ENCODE peak calls at places on chromosomes 6 and 20, in four cellular contexts. E is stomach; H is stimulated activated effector memory CD8-positive, alpha-beta T cell treated with anti-CD3 and anti-CD28 coated beads, Interleukin-12 subunit alpha, Interleukin-12 subunit beta, amount 100 ng/mL, for 72 hours; Z is HEK293T. W is an unnamed sample.

GRCh38 chr6:32152414-32153251 is 894 bp upstream of the PRRT1 start:
- DNase-seq in E (peak; percentile 28), H (no peak), Z (peak; percentile 35), W (no peak)

GRCh38 chr6:163538331-163538730 is 123.8 kb downstream of the QKI start:
- DNase-seq in E (no peak), H (no peak), Z (no peak), W (no peak)

GRCh38 chr6:88989215-88989614 is 25.8 kb upstream of the RNGTT start:
- DNase-seq in E (no peak), H (no peak), Z (no peak), W (no peak)

GRCh38 chr6:111423960-111424846 is 58.8 kb downstream of the REV3L start:
- DNase-seq in E (peak; percentile 64), H (no peak), Z (peak; percentile 15), W (no peak)

GRCh38 chr20:41003143-41003932 is 25.3 kb upstream of the TOP1 start:
- DNase-seq in E (peak; percentile 74), H (peak; percentile 88), Z (no peak), W (no peak)

GRCh38 chr6:106886922-106887797 is 87.4 kb downstream of the CD24 start:
- DNase-seq in E (no peak), H (no peak), Z (no peak), W (no peak)

GRCh38 chr6:31874084-31874670 is 4.6 kb downstream of the SLC44A4 start:
- DNase-seq in E (no peak), H (no peak), Z (no peak), W (no peak)

GRCh38 chr6:39445667-39446066 is 123.2 kb upstream of the KCNK16 start:
- DNase-seq in E (no peak), H (peak; percentile 10), Z (no peak), W (no peak)

GRCh38 chr6:148831064-148831463 is 84.2 kb downstream of the UST start:
- DNase-seq in E (no peak), H (no peak), Z (no peak), W (no peak)

GRCh38 chr6:39357998-39358686 is 35.6 kb upstream of the KCNK16 start:
- DNase-seq in E (peak; percentile 67), H (no peak), Z (no peak), W (no peak)

GRCh38 chr6:153625089-153625488 is 414.0 kb upstream of the OPRM1 start:
- DNase-seq in E (no peak), H (no peak), Z (peak; percentile 52), W (no peak)

W was measured in GM12892.